ENCODE peak calls at places on chromosomes 7 and 10, in ten cellular contexts. W, D, O, A, J, P, U, Y, E and G are unnamed samples.
A peak's percentile ranks its signal among the peaks of the same experiment; 100 is the strongest.

GRCh38 chr7:76397409-76398183 is 11.9 kb downstream of the SSC4D start:
- DNase-seq in E (peak; percentile 65), W (no peak), U (peak; percentile 82), A (no peak), P (peak; percentile 90), O (peak; percentile 78), Y (peak; percentile 83), D (peak; percentile 65), J (peak; percentile 34), G (peak; percentile 47)

GRCh38 chr7:68963547-68963946 is 634.7 kb upstream of the AUTS2 start:
- DNase-seq in A (peak; percentile 44), U (no peak), D (peak; percentile 86), W (no peak), J (no peak), Y (no peak), O (no peak), E (peak; percentile 70), P (peak; percentile 71), G (no peak)

GRCh38 chr7:128265906-128266300 is 24.8 kb downstream of the LEP start:
- DNase-seq in P (no peak), A (no peak), O (no peak), J (no peak), D (no peak), E (no peak), W (no peak), Y (no peak), U (no peak), G (no peak)

GRCh38 chr7:130127404-130128395 is 57.4 kb downstream of the KLHDC10 start:
- DNase-seq in Y (no peak), A (no peak), D (peak; percentile 69), U (no peak), J (no peak), P (no peak), W (no peak), E (peak; percentile 11), O (no peak), G (peak; percentile 69)

GRCh38 chr10:119281581-119282071 is 74.3 kb downstream of the GRK5 start:
- DNase-seq in D (peak; percentile 28), O (peak; percentile 85), A (no peak), W (no peak), J (no peak), E (peak; percentile 6), P (no peak), Y (peak; percentile 89), U (no peak), G (peak; percentile 49)

GRCh38 chr7:121531175-121532070 is 135.3 kb upstream of the FAM3C start:
- DNase-seq in J (peak; percentile 56), E (no peak), Y (no peak), A (no peak), U (no peak), D (peak; percentile 25), P (no peak), O (no peak), W (no peak), G (no peak)

GRCh38 chr7:8082762-8083161 is 114.2 kb downstream of the GLCCI1 start:
- DNase-seq in D (no peak), O (no peak), Y (no peak), U (no peak), P (no peak), W (no peak), A (no peak), E (no peak), J (no peak), G (no peak)

GRCh38 chr10:60943372-60944158 is 420 bp downstream of the RHOBTB1 start:
- DNase-seq in O (peak; percentile 77), U (peak; percentile 14), W (peak; percentile 48), P (peak; percentile 70), A (peak; percentile 81), D (peak; percentile 62), Y (peak; percentile 71), J (peak; percentile 35), E (peak; percentile 38), G (peak; percentile 74)

GRCh38 chr7:142263598-142264380 is 5.9 kb upstream of the PRSS58 start:
- DNase-seq in A (no peak), J (peak; percentile 52), O (no peak), Y (no peak), D (peak; percentile 20), P (no peak), U (peak; percentile 34), W (no peak), E (peak; percentile 76), G (no peak)

GRCh38 chr7:12650080-12650479 is 37.4 kb upstream of the ARL4A start:
- DNase-seq in Y (no peak), U (no peak), P (no peak), J (no peak), W (no peak), E (no peak), O (no peak), A (no peak), D (no peak), G (no peak)

GRCh38 chr10:3435671-3436070 is 263.1 kb upstream of the PITRM1 start:
- DNase-seq in D (no peak), A (no peak), E (peak; percentile 16), Y (no peak), O (no peak), W (no peak), U (no peak), P (no peak), J (no peak), G (peak; percentile 37)

GRCh38 chr10:11827414-11827813 is 4.3 kb downstream of the PROSER2 start:
- DNase-seq in Y (no peak), O (no peak), P (no peak), A (no peak), E (no peak), U (no peak), D (no peak), W (no peak), J (no peak), G (no peak)

DNA sequence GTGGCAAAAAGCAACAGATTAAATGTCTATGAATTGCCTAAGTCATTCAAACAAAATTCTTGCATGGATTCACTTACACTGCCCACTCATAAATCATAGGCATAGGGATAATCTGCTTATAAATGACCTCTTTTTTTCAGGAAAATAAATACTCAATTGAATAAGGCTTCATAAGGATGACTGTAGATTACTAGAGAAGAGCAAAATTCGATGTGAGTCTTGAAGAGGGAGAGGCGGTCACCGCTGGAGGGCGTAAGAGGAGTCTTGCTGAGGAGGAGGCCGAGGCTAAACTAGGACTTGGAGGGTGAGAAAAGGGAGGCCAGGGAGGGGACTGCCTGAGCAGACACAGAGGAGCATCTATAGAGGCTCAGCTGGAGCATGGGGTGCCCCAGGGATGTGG is 135.4 kb upstream of the RSU1 start:
- DNase-seq in U (no peak), O (no peak), J (no peak), Y (no peak), E (peak; percentile 34), A (no peak), P (no peak), W (no peak), D (peak; percentile 77), G (peak; percentile 38)
- TF ChIP-seq CTCF in U (no peak), O (peak; percentile 12), J (no peak), Y (no peak), E (peak; percentile 19), A (no peak), P (no peak), W (no peak), D (peak; percentile 72), G (peak; percentile 24)

GRCh38 chr7:28955356-28955722 is 2.8 kb downstream of the TRIL start:
- DNase-seq in E (no peak), O (no peak), J (no peak), Y (no peak), P (no peak), W (no peak), A (no peak), D (no peak), U (no peak), G (no peak)

GRCh38 chr7:28956608-28957063 is 1.5 kb downstream of the TRIL start:
- DNase-seq in U (peak; percentile 63), Y (peak; percentile 66), A (peak; percentile 80), E (peak; percentile 18), O (peak; percentile 65), W (peak; percentile 77), J (peak; percentile 55), P (peak; percentile 33), D (peak; percentile 31), G (peak; percentile 74)

GRCh38 chr7:28957064-28957821 is 887 bp downstream of the TRIL start:
- DNase-seq in P (no peak), A (peak; percentile 36), J (no peak), W (peak; percentile 15), O (peak; percentile 30), Y (peak; percentile 29), U (no peak), E (no peak), D (peak; percentile 9), G (peak; percentile 66)

GRCh38 chr7:28954936-28955335 is 3.2 kb downstream of the TRIL start:
- DNase-seq in P (no peak), E (no peak), A (no peak), O (no peak), Y (no peak), J (no peak), W (no peak), D (no peak), U (no peak), G (no peak)

GRCh38 chr7:28955723-28956607 is 2.2 kb downstream of the TRIL start:
- DNase-seq in A (peak; percentile 89), Y (peak; percentile 81), P (peak; percentile 33), D (peak; percentile 48), J (peak; percentile 35), O (peak; percentile 84), W (peak; percentile 72), U (peak; percentile 63), E (peak; percentile 25), G (peak; percentile 73)
- TF ChIP-seq CTCF in A (peak; percentile 65), Y (peak; percentile 62), P (peak; percentile 33), D (peak; percentile 54), J (peak; percentile 57), O (peak; percentile 72), W (peak; percentile 72), U (peak; percentile 38), E (no peak), G (peak; percentile 69)

DNA sequence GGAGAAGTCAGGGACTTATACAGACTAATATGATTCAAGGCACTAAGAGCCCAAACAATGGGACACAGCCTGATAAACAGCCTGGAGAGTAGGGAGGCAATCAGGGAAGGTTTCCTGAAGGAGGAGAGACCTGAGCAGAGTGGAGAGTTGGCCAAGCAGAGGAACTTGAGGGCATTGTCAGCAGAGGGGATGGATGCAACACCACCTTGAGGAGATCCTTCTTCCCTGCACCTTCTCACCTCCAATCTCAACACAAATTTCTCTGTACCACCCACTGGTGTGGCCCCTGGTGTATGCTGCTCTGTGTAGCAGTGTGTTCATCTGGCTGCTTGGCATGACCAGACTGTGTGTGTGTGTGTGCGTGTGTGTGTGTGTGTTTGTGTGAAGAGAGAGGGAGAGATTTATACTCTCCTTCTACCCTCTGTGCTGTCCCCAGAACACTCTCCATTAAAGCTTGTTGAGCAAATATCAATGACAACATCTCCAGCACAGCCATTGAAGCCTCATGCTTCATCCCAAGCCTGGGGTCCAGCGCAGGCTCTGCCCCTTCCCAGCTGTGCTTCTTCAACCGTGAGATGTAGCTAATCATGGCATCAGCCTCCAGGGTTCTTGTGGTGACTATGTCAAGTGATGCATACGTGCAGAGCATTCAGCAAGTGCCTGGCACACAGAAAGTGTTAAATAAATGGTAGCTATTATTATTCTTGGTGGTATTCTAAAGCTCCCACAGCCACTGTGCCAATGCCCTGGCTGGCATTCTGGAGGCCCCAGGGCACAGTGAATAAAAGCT is 146.3 kb downstream of the WDR11 start:
- DNase-seq in D (no peak), Y (no peak), J (no peak), A (no peak), W (no peak), P (no peak), E (no peak), O (no peak), U (no peak), G (no peak)
- TF ChIP-seq CTCF in D (no peak), Y (no peak), J (no peak), A (no peak), W (no peak), P (no peak), E (no peak), O (no peak), U (no peak), G (no peak)

GRCh38 chr7:144854839-144855424 is 19.1 kb upstream of the TPK1 start:
- DNase-seq in W (no peak), J (peak; percentile 4), Y (no peak), D (peak; percentile 54), E (peak; percentile 52), P (peak; percentile 52), O (no peak), U (peak; percentile 36), A (peak; percentile 44), G (peak; percentile 54)
- TF ChIP-seq CTCF in W (peak; percentile 62), J (peak; percentile 48), Y (peak; percentile 69), D (peak; percentile 71), E (peak; percentile 57), P (peak; percentile 62), O (peak; percentile 67), U (peak; percentile 81), A (peak; percentile 65), G (peak; percentile 63)